ENCODE peak calls at places on chromosomes 13 and 19, in eight cellular contexts. K is nephron progenitor cell, I is endothelial cell, L is activated gamma-delta T cell, C is astrocyte, V is OCI-M1, N is pancreas, J is hypothalamus. D is an unnamed sample.

GRCh38 chr19:12937243-12938053 is 961 bp upstream of the CALR start:
- DNase-seq in J (no peak), V (peak; percentile 87), L (no peak), I (peak; percentile 49), N (no peak), C (no peak), K (no peak), D (no peak)

GRCh38 chr19:8635422-8635821 is 5.0 kb downstream of the NFILZ start:
- DNase-seq in V (no peak), C (peak; percentile 76), L (no peak), I (no peak), N (no peak), K (no peak), J (no peak), D (no peak)

GRCh38 chr19:41449079-41449864 is 6.3 kb downstream of the ERICH4 start:
- DNase-seq in N (peak; percentile 85), I (peak; percentile 88), V (peak; percentile 92), L (peak; percentile 28), K (peak; percentile 87), J (peak; percentile 35), C (peak; percentile 17), D (peak; percentile 72)

GRCh38 chr13:27355894-27356293 is 68.5 kb upstream of the GTF3A start:
- DNase-seq in N (no peak), C (no peak), L (no peak), V (no peak), I (no peak), K (peak; percentile 26), J (no peak), D (no peak)

GRCh38 chr13:39777527-39778061 is 122.1 kb downstream of the COG6 start:
- DNase-seq in J (no peak), K (no peak), C (peak; percentile 95), V (peak; percentile 56), N (no peak), I (no peak), L (no peak), D (no peak)

GRCh38 chr13:77918391-77919261 is at the start of gene EDNRB:
- DNase-seq in N (peak; percentile 61), J (peak; percentile 16), I (peak; percentile 43), K (peak; percentile 29), C (peak; percentile 17), V (peak; percentile 24), L (no peak), D (peak; percentile 49)

GRCh38 chr13:20716951-20717350 is 13.5 kb downstream of the IL17D start:
- DNase-seq in N (no peak), K (no peak), J (no peak), C (no peak), I (no peak), L (no peak), V (no peak), D (no peak)

GRCh38 chr13:113403255-113404104 is 39.5 kb upstream of the GRTP1 start:
- DNase-seq in L (no peak), C (no peak), N (peak; percentile 74), K (no peak), I (no peak), V (no peak), J (no peak), D (no peak)

GRCh38 chr19:39401549-39402416 is 4.9 kb upstream of the ZFP36 start:
- DNase-seq in I (no peak), J (no peak), N (peak; percentile 72), L (peak; percentile 56), C (peak; percentile 85), V (peak; percentile 74), K (no peak), D (no peak)

GRCh38 chr13:52711277-52711676 is 28.3 kb downstream of the CNMD start:
- DNase-seq in V (no peak), N (no peak), J (no peak), L (no peak), K (peak; percentile 6), I (peak; percentile 10), C (no peak), D (no peak)